ENCODE peak calls at places on chromosomes 2 and 18, in five cellular contexts. One of them, this sample, is unnamed.

GRCh38 chr2:68203587-68203986 is 45.9 kb downstream of the PNO1 start:
- DNase-seq in suprapubic skin: no peak
- DNase-seq in activated gamma-delta T cell treated with Interleukin-2 at 50 U/mL for 16 hours: no peak
- DNase-seq in stimulated activated CD4-positive, alpha-beta T cell treated with anti-CD3 and anti-CD28 coated beads, Interleukin-12 subunit alpha, Interleukin-12 subunit beta, amount 100 ng/mL, for 4 hours: no peak
- DNase-seq in prostate gland: no peak
- DNase-seq in this sample: peak; percentile 77

GRCh38 chr2:183866666-183867065 is 731.7 kb upstream of the ZNF804A start:
- DNase-seq in suprapubic skin: no peak
- DNase-seq in activated gamma-delta T cell treated with Interleukin-2 at 50 U/mL for 16 hours: no peak
- DNase-seq in stimulated activated CD4-positive, alpha-beta T cell treated with anti-CD3 and anti-CD28 coated beads, Interleukin-12 subunit alpha, Interleukin-12 subunit beta, amount 100 ng/mL, for 4 hours: no peak
- DNase-seq in prostate gland: no peak
- DNase-seq in this sample: no peak

GRCh38 chr2:99389946-99390345 is 52.8 kb downstream of the EIF5B start:
- DNase-seq in suprapubic skin: no peak
- DNase-seq in activated gamma-delta T cell treated with Interleukin-2 at 50 U/mL for 16 hours: no peak
- DNase-seq in stimulated activated CD4-positive, alpha-beta T cell treated with anti-CD3 and anti-CD28 coated beads, Interleukin-12 subunit alpha, Interleukin-12 subunit beta, amount 100 ng/mL, for 4 hours: no peak
- DNase-seq in prostate gland: no peak
- DNase-seq in this sample: no peak

GRCh38 chr2:235358981-235359471 is 134.8 kb upstream of the AGAP1 start:
- DNase-seq in suprapubic skin: no peak
- DNase-seq in activated gamma-delta T cell treated with Interleukin-2 at 50 U/mL for 16 hours: no peak
- DNase-seq in stimulated activated CD4-positive, alpha-beta T cell treated with anti-CD3 and anti-CD28 coated beads, Interleukin-12 subunit alpha, Interleukin-12 subunit beta, amount 100 ng/mL, for 4 hours: no peak
- DNase-seq in prostate gland: no peak
- DNase-seq in this sample: no peak

GRCh38 chr2:240922982-240923537 is 16.9 kb downstream of the CROCC2 start:
- DNase-seq in suprapubic skin: peak; percentile 67
- DNase-seq in activated gamma-delta T cell treated with Interleukin-2 at 50 U/mL for 16 hours: no peak
- DNase-seq in stimulated activated CD4-positive, alpha-beta T cell treated with anti-CD3 and anti-CD28 coated beads, Interleukin-12 subunit alpha, Interleukin-12 subunit beta, amount 100 ng/mL, for 4 hours: no peak
- DNase-seq in prostate gland: no peak
- DNase-seq in this sample: no peak

GRCh38 chr2:157746234-157746950 is 117.7 kb upstream of the ACVR1C start:
- DNase-seq in suprapubic skin: no peak
- DNase-seq in activated gamma-delta T cell treated with Interleukin-2 at 50 U/mL for 16 hours: no peak
- DNase-seq in stimulated activated CD4-positive, alpha-beta T cell treated with anti-CD3 and anti-CD28 coated beads, Interleukin-12 subunit alpha, Interleukin-12 subunit beta, amount 100 ng/mL, for 4 hours: no peak
- DNase-seq in prostate gland: no peak
- DNase-seq in this sample: no peak

GRCh38 chr2:100977511-100977910 is 24.6 kb upstream of the RPL31 start:
- DNase-seq in suprapubic skin: no peak
- DNase-seq in activated gamma-delta T cell treated with Interleukin-2 at 50 U/mL for 16 hours: no peak
- DNase-seq in stimulated activated CD4-positive, alpha-beta T cell treated with anti-CD3 and anti-CD28 coated beads, Interleukin-12 subunit alpha, Interleukin-12 subunit beta, amount 100 ng/mL, for 4 hours: no peak
- DNase-seq in prostate gland: no peak
- DNase-seq in this sample: no peak

GRCh38 chr2:43136862-43137261 is 89.5 kb downstream of the ZFP36L2 start:
- DNase-seq in suprapubic skin: no peak
- DNase-seq in activated gamma-delta T cell treated with Interleukin-2 at 50 U/mL for 16 hours: peak; percentile 85
- DNase-seq in stimulated activated CD4-positive, alpha-beta T cell treated with anti-CD3 and anti-CD28 coated beads, Interleukin-12 subunit alpha, Interleukin-12 subunit beta, amount 100 ng/mL, for 4 hours: peak; percentile 43
- DNase-seq in prostate gland: no peak
- DNase-seq in this sample: no peak

GRCh38 chr2:47026738-47027531 is 111.3 kb upstream of the MCFD2 start:
- DNase-seq in suprapubic skin: no peak
- DNase-seq in activated gamma-delta T cell treated with Interleukin-2 at 50 U/mL for 16 hours: no peak
- DNase-seq in stimulated activated CD4-positive, alpha-beta T cell treated with anti-CD3 and anti-CD28 coated beads, Interleukin-12 subunit alpha, Interleukin-12 subunit beta, amount 100 ng/mL, for 4 hours: no peak
- DNase-seq in prostate gland: no peak
- DNase-seq in this sample: no peak

GRCh38 chr2:86304416-86304815 is 33.0 kb downstream of the REEP1 start:
- DNase-seq in suprapubic skin: peak; percentile 32
- DNase-seq in activated gamma-delta T cell treated with Interleukin-2 at 50 U/mL for 16 hours: no peak
- DNase-seq in stimulated activated CD4-positive, alpha-beta T cell treated with anti-CD3 and anti-CD28 coated beads, Interleukin-12 subunit alpha, Interleukin-12 subunit beta, amount 100 ng/mL, for 4 hours: no peak
- DNase-seq in prostate gland: no peak
- DNase-seq in this sample: no peak

GRCh38 chr2:37688771-37689468 is 17.5 kb upstream of the CDC42EP3 start:
- DNase-seq in suprapubic skin: no peak
- DNase-seq in activated gamma-delta T cell treated with Interleukin-2 at 50 U/mL for 16 hours: no peak
- DNase-seq in stimulated activated CD4-positive, alpha-beta T cell treated with anti-CD3 and anti-CD28 coated beads, Interleukin-12 subunit alpha, Interleukin-12 subunit beta, amount 100 ng/mL, for 4 hours: no peak
- DNase-seq in prostate gland: peak; percentile 42
- DNase-seq in this sample: no peak

GRCh38 chr2:70301344-70302194 is at the start of gene FAM136A:
- DNase-seq in suprapubic skin: peak; percentile 91
- DNase-seq in activated gamma-delta T cell treated with Interleukin-2 at 50 U/mL for 16 hours: peak; percentile 88
- DNase-seq in stimulated activated CD4-positive, alpha-beta T cell treated with anti-CD3 and anti-CD28 coated beads, Interleukin-12 subunit alpha, Interleukin-12 subunit beta, amount 100 ng/mL, for 4 hours: peak; percentile 88
- DNase-seq in prostate gland: peak; percentile 78
- DNase-seq in this sample: peak; percentile 42

GRCh38 chr2:54161660-54162059 is 46.2 kb downstream of the ACYP2 start:
- DNase-seq in suprapubic skin: no peak
- DNase-seq in activated gamma-delta T cell treated with Interleukin-2 at 50 U/mL for 16 hours: no peak
- DNase-seq in stimulated activated CD4-positive, alpha-beta T cell treated with anti-CD3 and anti-CD28 coated beads, Interleukin-12 subunit alpha, Interleukin-12 subunit beta, amount 100 ng/mL, for 4 hours: no peak
- DNase-seq in prostate gland: no peak
- DNase-seq in this sample: no peak

GRCh38 chr18:13437034-13437433 is 218.5 kb downstream of the LDLRAD4 start:
- DNase-seq in suprapubic skin: no peak
- DNase-seq in activated gamma-delta T cell treated with Interleukin-2 at 50 U/mL for 16 hours: no peak
- DNase-seq in stimulated activated CD4-positive, alpha-beta T cell treated with anti-CD3 and anti-CD28 coated beads, Interleukin-12 subunit alpha, Interleukin-12 subunit beta, amount 100 ng/mL, for 4 hours: no peak
- DNase-seq in prostate gland: no peak
- DNase-seq in this sample: no peak

GRCh38 chr2:108074945-108075344 is 88.6 kb downstream of the SLC5A7 start:
- DNase-seq in suprapubic skin: no peak
- DNase-seq in activated gamma-delta T cell treated with Interleukin-2 at 50 U/mL for 16 hours: no peak
- DNase-seq in stimulated activated CD4-positive, alpha-beta T cell treated with anti-CD3 and anti-CD28 coated beads, Interleukin-12 subunit alpha, Interleukin-12 subunit beta, amount 100 ng/mL, for 4 hours: no peak
- DNase-seq in prostate gland: no peak
- DNase-seq in this sample: no peak

GRCh38 chr2:46735108-46735691 is 180.4 kb downstream of the MCFD2 start:
- DNase-seq in suprapubic skin: no peak
- DNase-seq in activated gamma-delta T cell treated with Interleukin-2 at 50 U/mL for 16 hours: no peak
- DNase-seq in stimulated activated CD4-positive, alpha-beta T cell treated with anti-CD3 and anti-CD28 coated beads, Interleukin-12 subunit alpha, Interleukin-12 subunit beta, amount 100 ng/mL, for 4 hours: no peak
- DNase-seq in prostate gland: no peak
- DNase-seq in this sample: no peak

GRCh38 chr2:173631123-173631450 is 276.4 kb downstream of the CDCA7 start:
- DNase-seq in suprapubic skin: no peak
- DNase-seq in activated gamma-delta T cell treated with Interleukin-2 at 50 U/mL for 16 hours: no peak
- DNase-seq in stimulated activated CD4-positive, alpha-beta T cell treated with anti-CD3 and anti-CD28 coated beads, Interleukin-12 subunit alpha, Interleukin-12 subunit beta, amount 100 ng/mL, for 4 hours: no peak
- DNase-seq in prostate gland: no peak
- DNase-seq in this sample: no peak

GRCh38 chr2:15561574-15562344 is 625 bp upstream of the NBAS start:
- DNase-seq in suprapubic skin: no peak
- DNase-seq in activated gamma-delta T cell treated with Interleukin-2 at 50 U/mL for 16 hours: no peak
- DNase-seq in stimulated activated CD4-positive, alpha-beta T cell treated with anti-CD3 and anti-CD28 coated beads, Interleukin-12 subunit alpha, Interleukin-12 subunit beta, amount 100 ng/mL, for 4 hours: peak; percentile 30
- DNase-seq in prostate gland: peak; percentile 19
- DNase-seq in this sample: no peak

GRCh38 chr2:231810905-231811304 is 24.7 kb downstream of the COPS7B start:
- DNase-seq in suprapubic skin: no peak
- DNase-seq in activated gamma-delta T cell treated with Interleukin-2 at 50 U/mL for 16 hours: no peak
- DNase-seq in stimulated activated CD4-positive, alpha-beta T cell treated with anti-CD3 and anti-CD28 coated beads, Interleukin-12 subunit alpha, Interleukin-12 subunit beta, amount 100 ng/mL, for 4 hours: no peak
- DNase-seq in prostate gland: no peak
- DNase-seq in this sample: no peak

GRCh38 chr2:174605687-174606086 is 8.1 kb upstream of the WIPF1 start:
- DNase-seq in suprapubic skin: no peak
- DNase-seq in activated gamma-delta T cell treated with Interleukin-2 at 50 U/mL for 16 hours: no peak
- DNase-seq in stimulated activated CD4-positive, alpha-beta T cell treated with anti-CD3 and anti-CD28 coated beads, Interleukin-12 subunit alpha, Interleukin-12 subunit beta, amount 100 ng/mL, for 4 hours: no peak
- DNase-seq in prostate gland: no peak
- DNase-seq in this sample: no peak

GRCh38 chr2:226477221-226478120 is 322.1 kb downstream of the IRS1 start:
- DNase-seq in suprapubic skin: no peak
- DNase-seq in activated gamma-delta T cell treated with Interleukin-2 at 50 U/mL for 16 hours: no peak
- DNase-seq in stimulated activated CD4-positive, alpha-beta T cell treated with anti-CD3 and anti-CD28 coated beads, Interleukin-12 subunit alpha, Interleukin-12 subunit beta, amount 100 ng/mL, for 4 hours: no peak
- DNase-seq in prostate gland: peak; percentile 12
- DNase-seq in this sample: no peak

GRCh38 chr18:26710460-26711096 is 154.9 kb downstream of the AQP4 start:
- DNase-seq in suprapubic skin: no peak
- DNase-seq in activated gamma-delta T cell treated with Interleukin-2 at 50 U/mL for 16 hours: no peak
- DNase-seq in stimulated activated CD4-positive, alpha-beta T cell treated with anti-CD3 and anti-CD28 coated beads, Interleukin-12 subunit alpha, Interleukin-12 subunit beta, amount 100 ng/mL, for 4 hours: no peak
- DNase-seq in prostate gland: no peak
- DNase-seq in this sample: peak; percentile 22

GRCh38 chr18:58865714-58866113 is 1.0 kb downstream of the ZNF532 start:
- DNase-seq in suprapubic skin: no peak
- DNase-seq in activated gamma-delta T cell treated with Interleukin-2 at 50 U/mL for 16 hours: no peak
- DNase-seq in stimulated activated CD4-positive, alpha-beta T cell treated with anti-CD3 and anti-CD28 coated beads, Interleukin-12 subunit alpha, Interleukin-12 subunit beta, amount 100 ng/mL, for 4 hours: no peak
- DNase-seq in prostate gland: no peak
- DNase-seq in this sample: no peak

GRCh38 chr18:55780591-55781071 is 192.6 kb upstream of the TCF4 start:
- DNase-seq in suprapubic skin: no peak
- DNase-seq in activated gamma-delta T cell treated with Interleukin-2 at 50 U/mL for 16 hours: no peak
- DNase-seq in stimulated activated CD4-positive, alpha-beta T cell treated with anti-CD3 and anti-CD28 coated beads, Interleukin-12 subunit alpha, Interleukin-12 subunit beta, amount 100 ng/mL, for 4 hours: no peak
- DNase-seq in prostate gland: no peak
- DNase-seq in this sample: no peak

This sample was measured in GM12864.